ENCODE peak calls at places on chromosomes 16 and 17, in ten cellular contexts. D is GM06990; Q is AG10803; F is CD8-positive, alpha-beta T cell; G is right atrium auricular region; M is neuronal stem cell; K is cardiac muscle cell; J is GM23338; T is ovary; V is left lung. L is an unnamed sample.

GRCh38 chr17:56598471-56598870 is 5.0 kb downstream of the NOG start:
- DNase-seq in D (no peak), Q (peak; percentile 49), F (no peak), G (no peak), M (no peak), K (no peak), J (peak; percentile 27), T (no peak), V (no peak), L (peak; percentile 30)

GRCh38 chr16:30052671-30053372 is 12.7 kb upstream of the ALDOA start:
- DNase-seq in D (peak; percentile 94), Q (peak; percentile 89), F (peak; percentile 89), G (peak; percentile 95), M (peak; percentile 85), K (peak; percentile 92), J (peak; percentile 95), T (peak; percentile 95), V (peak; percentile 98), L (peak; percentile 94)

GRCh38 chr16:4373909-4374742 is 2.5 kb downstream of the VASN start:
- DNase-seq in D (no peak), Q (peak; percentile 99), F (no peak), G (peak; percentile 89), M (no peak), K (peak; percentile 61), J (peak; percentile 79), T (peak; percentile 97), V (no peak), L (peak; percentile 95)

GRCh38 chr17:7250655-7251329 is 742 bp downstream of the CTDNEP1 start:
- DNase-seq in D (no peak), Q (no peak), F (peak; percentile 23), G (no peak), M (no peak), K (no peak), J (peak; percentile 27), T (peak; percentile 61), V (no peak), L (peak; percentile 42)

GRCh38 chr17:72297326-72298115 is 176.7 kb downstream of the SOX9 start:
- DNase-seq in D (no peak), Q (peak; percentile 21), F (no peak), G (peak; percentile 62), M (no peak), K (no peak), J (no peak), T (no peak), V (no peak), L (peak; percentile 70)

GRCh38 chr16:86700396-86700945 is 122.1 kb downstream of the FOXL1 start:
- DNase-seq in D (no peak), Q (no peak), F (no peak), G (no peak), M (no peak), K (no peak), J (no peak), T (no peak), V (no peak), L (no peak)

GRCh38 chr17:56739376-56739775 is 94.3 kb downstream of the C17orf67 start:
- DNase-seq in D (no peak), Q (peak; percentile 46), F (no peak), G (no peak), M (no peak), K (no peak), J (no peak), T (no peak), V (no peak), L (no peak)

GRCh38 chr17:65518256-65518655 is 43.2 kb downstream of the AXIN2 start:
- DNase-seq in D (no peak), Q (peak; percentile 55), F (no peak), G (no peak), M (no peak), K (no peak), J (no peak), T (no peak), V (no peak), L (no peak)

GRCh38 chr16:21277927-21278706 is at the start of gene CRYM:
- DNase-seq in D (peak; percentile 56), Q (no peak), F (no peak), G (no peak), M (peak; percentile 67), K (peak; percentile 72), J (peak; percentile 89), T (peak; percentile 72), V (peak; percentile 88), L (peak; percentile 81)

GRCh38 chr17:45371414-45372324 is 54.8 kb upstream of the MAP3K14 start:
- DNase-seq in D (no peak), Q (peak; percentile 98), F (peak; percentile 30), G (peak; percentile 90), M (peak; percentile 82), K (peak; percentile 91), J (peak; percentile 95), T (peak; percentile 88), V (peak; percentile 95), L (peak; percentile 98)

GRCh38 chr17:63138713-63139112 is 172.7 kb downstream of the TANC2 start:
- DNase-seq in D (no peak), Q (peak; percentile 58), F (no peak), G (no peak), M (no peak), K (no peak), J (no peak), T (no peak), V (no peak), L (no peak)

GRCh38 chr17:66200685-66201092 is 8.8 kb upstream of the CEP112 start:
- DNase-seq in D (no peak), Q (peak; percentile 84), F (peak; percentile 22), G (no peak), M (peak; percentile 54), K (peak; percentile 64), J (peak; percentile 80), T (no peak), V (no peak), L (peak; percentile 83)

GRCh38 chr17:74271281-74271680 is 2.8 kb upstream of the DNAI2 start:
- DNase-seq in D (no peak), Q (no peak), F (no peak), G (no peak), M (no peak), K (no peak), J (peak; percentile 42), T (no peak), V (no peak), L (no peak)

GRCh38 chr17:63190821-63191220 is 224.8 kb downstream of the TANC2 start:
- DNase-seq in D (no peak), Q (no peak), F (no peak), G (no peak), M (no peak), K (no peak), J (no peak), T (no peak), V (no peak), L (no peak)

GRCh38 chr17:58487589-58488427 is at the start of gene HSF5:
- DNase-seq in D (peak; percentile 56), Q (no peak), F (peak; percentile 76), G (no peak), M (no peak), K (no peak), J (peak; percentile 87), T (peak; percentile 47), V (peak; percentile 90), L (no peak)

GRCh38 chr17:66425751-66426396 is 123.5 kb downstream of the PRKCA start:
- DNase-seq in D (no peak), Q (no peak), F (no peak), G (no peak), M (no peak), K (no peak), J (no peak), T (no peak), V (no peak), L (no peak)

GRCh38 chr16:82580293-82580900 is 46.4 kb upstream of the CDH13 start:
- DNase-seq in D (no peak), Q (peak; percentile 29), F (no peak), G (no peak), M (no peak), K (peak; percentile 19), J (peak; percentile 34), T (no peak), V (no peak), L (peak; percentile 1)

GRCh38 chr17:44941712-44942331 is 5.8 kb downstream of the KIF18B start:
- DNase-seq in D (no peak), Q (no peak), F (no peak), G (no peak), M (no peak), K (no peak), J (no peak), T (no peak), V (no peak), L (no peak)

GRCh38 chr16:52500963-52501362 is 46.0 kb downstream of the TOX3 start:
- DNase-seq in D (no peak), Q (no peak), F (no peak), G (no peak), M (no peak), K (no peak), J (no peak), T (no peak), V (no peak), L (no peak)
- H3K4me3 ChIP-seq in D (no peak overlapping the region), Q (no peak overlapping the region), F (no peak overlapping the region), G (no peak overlapping the region), M (no peak overlapping the region), K (no peak overlapping the region), J (no peak overlapping the region), T (no peak overlapping the region), V (no peak overlapping the region), L (no peak overlapping the region)

DNA sequence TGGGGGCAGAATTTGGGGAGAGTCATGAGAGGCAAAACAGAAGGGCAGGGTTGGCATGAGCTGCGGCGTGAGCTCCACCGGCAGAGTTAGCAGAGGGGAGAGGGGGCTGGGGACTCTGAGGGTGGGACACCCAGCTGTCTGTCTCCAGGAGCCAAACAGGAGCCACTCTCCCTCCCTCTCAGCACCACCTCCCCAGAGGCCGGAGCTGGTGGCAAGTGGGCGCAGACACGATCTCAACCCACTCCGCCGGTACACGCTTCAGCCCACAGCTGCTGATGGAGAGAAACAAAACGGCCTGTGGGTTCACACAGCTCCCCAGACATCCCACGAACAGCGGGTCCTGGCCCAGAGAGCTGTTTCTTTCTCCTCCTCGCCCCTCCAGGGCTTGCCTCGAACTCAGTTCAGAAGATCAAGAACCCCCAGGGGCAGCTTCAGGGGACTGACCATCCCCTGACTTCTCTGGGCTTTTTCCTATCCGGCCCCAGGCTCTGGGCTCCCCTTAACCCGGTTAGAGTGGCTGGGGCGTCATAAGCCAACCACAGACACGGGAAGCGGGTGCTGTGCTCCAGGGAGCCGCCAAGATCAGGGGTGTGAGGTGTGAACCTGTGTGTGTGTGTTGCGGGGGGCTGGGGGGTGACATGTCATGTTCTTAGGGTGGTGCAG is 7.6 kb downstream of the RHBDF2 start:
- DNase-seq in D (peak; percentile 49), Q (no peak), F (peak; percentile 58), G (no peak), M (no peak), K (no peak), J (no peak), T (no peak), V (no peak), L (no peak)
- H3K4me3 ChIP-seq in D (peak overlapping the region; percentile 37), Q (no peak overlapping the region), F (peak overlapping the region; percentile 41), G (no peak overlapping the region), M (no peak overlapping the region), K (no peak overlapping the region), J (no peak overlapping the region), T (no peak overlapping the region), V (no peak overlapping the region), L (no peak overlapping the region)

GRCh38 chr16:20072524-20073202 is 1.0 kb downstream of the GPR139 start:
- DNase-seq in D (no peak), Q (no peak), F (no peak), G (no peak), M (no peak), K (no peak), J (peak; percentile 13), T (no peak), V (no peak), L (no peak)
- H3K4me3 ChIP-seq in D (no peak overlapping the region), Q (no peak overlapping the region), F (no peak overlapping the region), G (no peak overlapping the region), M (no peak overlapping the region), K (peak overlapping the region; percentile 14), J (peak overlapping the region; percentile 78), T (no peak overlapping the region), V (no peak overlapping the region), L (no peak overlapping the region)

GRCh38 chr16:78684040-78684611 is 584.7 kb downstream of the WWOX start:
- DNase-seq in D (no peak), Q (peak; percentile 95), F (no peak), G (peak; percentile 89), M (no peak), K (no peak), J (no peak), T (no peak), V (no peak), L (peak; percentile 28)
- H3K4me3 ChIP-seq in D (no peak overlapping the region), Q (peak overlapping the region; percentile 2), F (no peak overlapping the region), G (no peak overlapping the region), M (no peak overlapping the region), K (no peak overlapping the region), J (no peak overlapping the region), T (no peak overlapping the region), V (no peak overlapping the region), L (peak overlapping the region; percentile 62)